ENCODE peak calls at places on chromosomes 1 and 21, in eight cellular contexts. J, I, Y, W, V, F, K and O are unnamed samples.

GRCh38 chr1:19495816-19496528 is 10.6 kb upstream of the CAPZB start:
- DNase-seq in J (no peak), I (peak), Y (peak), W (no peak), V (peak), F (no peak), K (no peak), O (no peak)

GRCh38 chr1:31412732-31413404 is at the start of gene SERINC2:
- DNase-seq in J (no peak), I (peak), Y (peak), W (peak), V (no peak), F (peak), K (no peak), O (no peak)

GRCh38 chr1:116256875-116257823 is 115.9 kb upstream of the ATP1A1 start:
- DNase-seq in J (no peak), I (peak), Y (no peak), W (no peak), V (no peak), F (no peak), K (no peak), O (peak)

GRCh38 chr1:174940776-174941175 is 59.0 kb upstream of the CACYBP start:
- DNase-seq in J (no peak), I (no peak), Y (no peak), W (no peak), V (no peak), F (no peak), K (no peak), O (no peak)

GRCh38 chr1:77279929-77280328 is 1.9 kb upstream of the AK5 start:
- DNase-seq in J (no peak), I (no peak), Y (no peak), W (no peak), V (no peak), F (no peak), K (no peak), O (peak)

GRCh38 chr1:98921817-98922216 is 82.8 kb downstream of the PLPPR5 start:
- DNase-seq in J (no peak), I (no peak), Y (peak), W (no peak), V (peak), F (no peak), K (no peak), O (no peak)

GRCh38 chr1:179910934-179911333 is 28.8 kb downstream of the TOR1AIP1 start:
- DNase-seq in J (no peak), I (no peak), Y (no peak), W (no peak), V (peak), F (no peak), K (no peak), O (no peak)

GRCh38 chr1:111648826-111649225 is 29.2 kb downstream of the RAP1A start:
- DNase-seq in J (no peak), I (no peak), Y (no peak), W (no peak), V (no peak), F (no peak), K (no peak), O (no peak)

DNA sequence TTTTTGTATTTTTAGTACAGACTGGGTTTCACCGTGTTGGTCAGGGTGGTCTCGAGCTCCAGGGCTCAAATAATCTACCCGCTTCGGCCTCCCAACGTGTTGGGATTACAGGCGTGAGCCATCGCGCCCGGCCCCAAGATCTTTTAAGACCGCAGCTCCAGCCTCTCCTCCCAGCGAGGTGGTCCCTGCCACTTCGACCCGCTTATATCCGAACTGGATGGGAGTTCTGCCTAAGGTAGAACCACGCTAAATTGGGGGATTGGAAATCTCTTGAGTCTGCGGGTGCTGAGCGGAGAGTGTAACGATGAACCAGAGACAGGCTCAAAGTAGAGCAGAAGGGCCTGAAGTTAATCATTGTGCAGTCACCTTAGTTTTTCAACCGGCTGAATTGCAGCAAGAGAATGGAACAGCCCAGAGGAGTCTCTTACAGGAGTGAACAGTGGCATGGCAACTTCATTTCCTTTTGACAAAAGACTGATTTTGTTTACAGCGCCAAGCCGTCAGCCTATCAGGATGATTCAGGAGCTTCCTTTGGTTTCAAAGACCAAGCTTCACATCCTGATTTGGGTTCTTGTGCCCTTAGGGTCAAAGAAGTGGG is 726 bp upstream of the CYB5R1 start:
- DNase-seq in J (peak), I (peak), Y (peak), W (peak), V (no peak), F (peak), K (peak), O (peak)
- H3K27ac ChIP-seq in J (no peak), I (peak), Y (no peak), W (peak), V (peak), F (peak), K (peak), O (peak)

DNA sequence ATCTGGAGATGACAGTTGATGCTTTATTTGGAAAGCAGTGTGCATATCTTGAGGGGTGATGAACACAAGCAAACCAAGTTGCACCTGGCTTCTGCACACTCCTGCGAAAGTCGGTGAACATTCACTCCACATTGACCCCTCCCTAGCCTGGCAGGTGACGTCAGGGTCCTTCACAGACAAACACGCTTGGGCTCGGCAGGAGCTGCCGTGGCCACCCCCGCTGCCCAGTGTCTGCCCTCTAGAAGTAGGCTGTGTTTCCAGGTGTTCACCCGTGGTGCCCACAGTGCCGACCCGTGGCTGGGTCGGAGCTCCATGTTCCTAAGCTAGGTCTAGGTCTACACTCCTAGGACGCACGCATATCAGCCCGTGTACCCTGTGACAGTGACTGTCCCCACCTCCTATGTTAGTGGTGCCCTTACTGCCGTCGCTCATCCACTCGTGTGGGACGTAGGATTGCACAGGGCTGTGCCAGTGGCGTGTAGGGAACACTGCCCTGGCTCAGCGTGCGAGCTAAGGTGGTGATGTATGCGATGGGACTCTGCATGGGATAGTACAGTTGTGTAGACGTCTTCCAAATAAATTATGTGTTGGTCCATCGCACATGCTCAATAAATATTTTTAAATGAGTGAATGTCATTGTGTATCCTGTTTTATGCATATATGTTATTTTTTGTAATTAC is 29.0 kb downstream of the PRMT2 start:
- DNase-seq in J (no peak), I (no peak), Y (no peak), W (no peak), V (no peak), F (no peak), K (no peak), O (no peak)
- H2AFZ ChIP-seq in J (no peak), I (no peak), Y (no peak), W (no peak), V (no peak), F (no peak), K (no peak), O (no peak)

GRCh38 chr1:58893257-58893869 is 109.5 kb upstream of the JUN start:
- DNase-seq in J (peak), I (no peak), Y (no peak), W (peak), V (no peak), F (no peak), K (no peak), O (no peak)

GRCh38 chr1:58895082-58895481 is 111.2 kb upstream of the JUN start:
- DNase-seq in J (no peak), I (no peak), Y (no peak), W (no peak), V (no peak), F (no peak), K (no peak), O (no peak)

GRCh38 chr1:58898739-58899580 is 115.1 kb upstream of the JUN start:
- DNase-seq in J (peak), I (no peak), Y (no peak), W (peak), V (peak), F (no peak), K (no peak), O (no peak)

GRCh38 chr1:58896211-58897183 is 112.7 kb upstream of the JUN start:
- DNase-seq in J (peak), I (no peak), Y (peak), W (peak), V (no peak), F (no peak), K (no peak), O (no peak)

GRCh38 chr1:58895559-58896135 is 111.8 kb upstream of the JUN start:
- DNase-seq in J (peak), I (no peak), Y (peak), W (no peak), V (peak), F (no peak), K (no peak), O (no peak)
- H3K27ac ChIP-seq in J (peak), I (no peak), Y (peak), W (peak), V (no peak), F (no peak), K (no peak), O (no peak)

DNA sequence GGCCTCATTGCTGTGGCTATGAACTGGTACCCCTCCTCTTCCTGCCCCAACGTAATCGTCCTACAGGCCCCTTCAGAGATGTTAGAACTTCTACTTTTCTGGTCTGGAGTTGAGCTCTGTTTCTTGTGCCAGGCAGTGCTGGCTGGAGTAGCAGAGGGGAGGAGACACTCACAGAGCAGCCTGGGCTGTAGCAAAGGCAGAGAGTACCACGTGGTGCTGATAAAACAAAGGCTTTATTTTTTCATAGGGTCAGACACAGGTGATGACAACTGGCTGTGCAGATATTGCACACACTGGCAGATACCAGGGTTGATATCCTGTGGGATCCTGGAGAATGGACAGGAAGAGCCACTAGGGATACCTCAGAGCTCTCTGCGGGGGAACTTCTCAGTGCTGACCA is 23.2 kb downstream of the CRCT1 start:
- DNase-seq in J (no peak), I (no peak), Y (no peak), W (no peak), V (no peak), F (no peak), K (no peak), O (no peak)
- H2AFZ ChIP-seq in J (no peak), I (no peak), Y (no peak), W (no peak), V (no peak), F (no peak), K (no peak), O (no peak)

DNA sequence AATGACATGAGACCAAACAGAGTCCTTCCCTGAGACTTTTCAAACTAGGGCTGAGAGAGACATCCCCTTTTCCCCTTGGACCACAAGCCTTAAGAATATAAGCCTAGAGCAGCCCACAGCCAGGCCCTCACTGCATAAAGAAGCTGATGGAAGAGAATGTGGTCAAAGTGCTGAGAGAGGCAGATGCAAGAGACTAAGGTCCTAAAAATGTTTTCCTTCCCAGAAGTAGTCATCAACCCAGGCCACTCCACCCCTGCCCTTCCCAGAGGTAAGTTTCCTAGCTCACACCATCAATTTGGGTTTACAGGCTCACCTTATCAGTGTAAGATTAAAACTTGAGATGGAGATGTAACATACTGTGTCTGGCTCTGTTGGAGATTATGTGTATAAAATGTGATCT is 58.2 kb downstream of the BCAR3 start:
- DNase-seq in J (no peak), I (no peak), Y (peak), W (no peak), V (no peak), F (no peak), K (no peak), O (no peak)
- H3K27ac ChIP-seq in J (peak), I (no peak), Y (peak), W (no peak), V (no peak), F (no peak), K (no peak), O (no peak)